ENCODE peak calls at places on chromosomes 7 and 10, in six cellular contexts. Y is ovary; F is brain microvascular endothelial cell; S is left lung; V is aorta; J is CD8-positive, alpha-beta memory T cell. P is an unnamed sample.

GRCh38 chr7:3134715-3135114 is 91.0 kb upstream of the CARD11 start:
- DNase-seq in V (no peak), S (no peak), Y (no peak), F (peak), J (no peak), P (no peak)

GRCh38 chr7:71776726-71777125 is 635.4 kb downstream of the CALN1 start:
- DNase-seq in J (no peak), F (no peak), S (no peak), Y (no peak), V (no peak), P (no peak)

GRCh38 chr7:128454808-128455555 is 696 bp upstream of the HILPDA start:
- DNase-seq in S (no peak), J (no peak), V (no peak), F (peak), Y (no peak), P (no peak)

GRCh38 chr10:22624289-22624738 is 90.1 kb downstream of the PIP4K2A start:
- DNase-seq in S (no peak), F (peak), J (no peak), Y (no peak), V (no peak), P (no peak)

GRCh38 chr7:23346316-23346715 is 47.2 kb downstream of the MALSU1 start:
- DNase-seq in J (peak), Y (no peak), V (no peak), S (no peak), F (no peak), P (no peak)

GRCh38 chr7:32119790-32120196 is 49.6 kb upstream of the PDE1C start:
- DNase-seq in S (no peak), Y (no peak), F (no peak), V (no peak), J (no peak), P (peak)

GRCh38 chr10:4199196-4199595 is 414.2 kb upstream of the KLF6 start:
- DNase-seq in J (no peak), F (no peak), V (no peak), Y (no peak), S (no peak), P (no peak)

GRCh38 chr7:65216469-65216868 is 157.2 kb upstream of the ZNF92 start:
- DNase-seq in V (no peak), S (no peak), J (peak), Y (peak), F (no peak), P (no peak)

GRCh38 chr7:46939558-46939957 is 642.4 kb downstream of the TNS3 start:
- DNase-seq in Y (no peak), J (no peak), V (no peak), F (no peak), S (no peak), P (no peak)

GRCh38 chr10:23341004-23341403 is 3.6 kb downstream of the C10orf67 start:
- DNase-seq in S (no peak), F (no peak), Y (no peak), V (no peak), J (no peak), P (no peak)

GRCh38 chr7:111744501-111745155 is 182.3 kb upstream of the IMMP2L start:
- DNase-seq in F (peak), J (no peak), V (no peak), Y (no peak), S (no peak), P (no peak)

GRCh38 chr7:114933665-114934064 is 11.8 kb downstream of the MDFIC start:
- DNase-seq in J (no peak), F (no peak), S (no peak), Y (no peak), V (no peak), P (no peak)

GRCh38 chr7:114931656-114932011 is 9.7 kb downstream of the MDFIC start:
- DNase-seq in S (no peak), J (no peak), Y (no peak), V (no peak), F (no peak), P (no peak)

GRCh38 chr7:114934758-114935157 is 12.9 kb downstream of the MDFIC start:
- DNase-seq in V (no peak), F (no peak), J (no peak), S (no peak), Y (no peak), P (no peak)

GRCh38 chr7:114930829-114931655 is 9.1 kb downstream of the MDFIC start:
- DNase-seq in F (peak), V (no peak), Y (no peak), J (no peak), S (no peak), P (no peak)

DNA sequence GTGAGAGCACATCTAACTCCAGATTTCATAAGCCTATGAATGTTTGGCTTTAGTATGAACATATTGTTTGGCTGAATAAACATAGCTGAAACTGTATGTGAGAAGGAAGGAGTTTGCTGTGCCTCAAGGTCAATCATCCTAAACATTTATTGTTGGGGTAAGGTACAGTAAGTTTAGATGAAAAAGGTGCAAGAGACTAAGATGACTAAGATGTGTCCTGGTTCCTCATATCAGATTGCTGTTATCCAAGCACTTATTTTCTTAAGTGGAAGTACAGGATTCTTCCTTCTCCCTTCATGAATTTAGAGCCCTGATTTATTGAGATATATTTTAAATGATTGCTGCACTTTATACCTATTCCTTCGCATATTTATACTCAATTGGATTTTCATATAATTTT is 12.2 kb downstream of the MDFIC start:
- DNase-seq in J (no peak), S (no peak), V (no peak), F (no peak), Y (no peak), P (no peak)
- H3K4me3 ChIP-seq in J (no peak), S (no peak), V (no peak), F (no peak), Y (no peak), P (no peak)

DNA sequence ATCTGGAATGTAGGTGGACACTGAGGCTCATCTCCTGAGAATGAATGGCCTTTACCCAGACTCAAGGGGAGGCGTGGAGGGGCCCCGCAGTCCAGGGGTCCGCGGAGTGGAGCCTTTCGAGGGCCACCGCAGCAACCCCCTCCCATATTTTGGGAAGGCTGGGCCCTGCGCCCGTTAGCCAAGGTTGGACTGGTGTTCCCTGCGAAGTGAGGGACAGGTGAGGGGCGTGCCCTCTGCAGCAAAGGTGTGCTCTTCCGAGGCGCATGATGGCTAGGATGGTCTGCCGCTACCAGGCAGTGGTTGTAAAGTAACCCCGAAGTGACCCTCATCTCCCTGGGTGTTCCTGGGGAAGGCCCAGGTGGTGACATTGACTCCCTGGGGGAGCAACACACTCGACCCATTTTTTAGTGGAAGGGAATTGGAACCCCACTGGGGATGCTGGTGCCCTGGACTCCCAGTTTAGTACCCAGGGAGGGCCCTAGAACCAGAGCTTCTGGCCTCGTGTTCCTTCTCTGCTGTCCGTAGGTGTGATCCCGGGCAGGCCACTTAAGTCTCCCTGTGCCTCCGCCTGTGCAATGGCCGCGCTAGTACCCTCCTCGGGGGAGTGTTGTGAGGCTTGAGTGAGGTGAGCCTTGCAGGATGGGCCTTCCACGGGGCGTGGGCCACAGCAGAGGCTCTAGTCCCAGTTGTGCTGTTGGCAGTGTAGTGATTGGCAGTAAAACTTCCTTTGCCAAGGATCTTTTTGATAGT is 779 bp downstream of the FAM241B start:
- DNase-seq in S (no peak), V (no peak), Y (no peak), F (no peak), J (no peak), P (no peak)
- H3K4me3 ChIP-seq in S (peak), V (peak), Y (peak), F (peak), J (peak), P (peak)

GRCh38 chr7:6442114-6442513 is 5.6 kb downstream of the DAGLB start:
- DNase-seq in Y (no peak), J (no peak), V (no peak), S (no peak), F (peak), P (no peak)
- H3K4me3 ChIP-seq in Y (no peak), J (no peak), V (no peak), S (no peak), F (no peak), P (no peak)

GRCh38 chr10:89294840-89295239 is 7.0 kb upstream of the IFIT2 start:
- DNase-seq in F (no peak), V (no peak), S (no peak), J (no peak), Y (no peak), P (no peak)

GRCh38 chr10:89297791-89298190 is 4.1 kb upstream of the IFIT2 start:
- DNase-seq in Y (no peak), S (no peak), F (no peak), V (no peak), J (no peak), P (no peak)

GRCh38 chr10:89297356-89297755 is 4.5 kb upstream of the IFIT2 start:
- DNase-seq in F (no peak), Y (no peak), S (no peak), V (no peak), J (no peak), P (no peak)

GRCh38 chr10:89295597-89295996 is 6.2 kb upstream of the IFIT2 start:
- DNase-seq in S (no peak), Y (no peak), V (no peak), F (no peak), J (no peak), P (no peak)

DNA sequence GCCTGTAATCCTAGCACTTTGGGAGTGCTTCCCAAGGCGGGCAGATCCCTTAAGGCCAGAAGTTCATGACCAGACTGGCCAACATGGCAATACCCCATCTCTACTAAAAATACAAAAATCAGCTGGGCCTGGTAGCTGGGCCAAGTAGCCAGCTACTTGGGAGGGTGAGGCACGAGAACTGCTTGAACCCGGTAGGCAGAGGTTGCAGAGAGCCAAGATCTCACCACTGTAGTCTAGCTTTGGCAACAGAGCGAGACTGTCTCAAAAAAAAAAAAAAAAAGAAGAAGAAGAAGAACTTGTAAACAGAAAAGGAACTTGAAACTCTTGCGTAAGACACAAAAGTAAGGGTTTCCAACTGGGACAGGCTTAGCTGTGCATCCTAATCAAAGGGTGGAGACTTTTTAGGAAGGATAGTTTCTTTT is 5.6 kb upstream of the IFIT2 start:
- DNase-seq in S (no peak), Y (no peak), F (no peak), V (no peak), J (no peak), P (no peak)
- H3K4me3 ChIP-seq in S (no peak), Y (no peak), F (no peak), V (no peak), J (no peak), P (no peak)

GRCh38 chr10:59019603-59020002 is 156.8 kb upstream of the PHYHIPL start:
- DNase-seq in Y (no peak), J (no peak), S (no peak), F (peak), V (no peak), P (no peak)
- H3K4me3 ChIP-seq in Y (no peak), J (no peak), S (no peak), F (no peak), V (no peak), P (no peak)

P was measured in heart right ventricle.